ENCODE peak calls at places on chromosome 7, in six cellular contexts. One of them, this sample, is unnamed.

GRCh38 chr7:521221-522070 is 1.8 kb upstream of the PDGFA start:
- DNase-seq in iPS-NIHi11: no peak
- DNase-seq in epithelial cell of esophagus: no peak
- DNase-seq in H54: no peak
- DNase-seq in ELR: peak
- DNase-seq in prostate gland: peak
- DNase-seq in this sample: no peak

GRCh38 chr7:116628971-116629586 is 42.9 kb upstream of the MET start:
- DNase-seq in iPS-NIHi11: no peak
- DNase-seq in epithelial cell of esophagus: peak
- DNase-seq in H54: no peak
- DNase-seq in ELR: peak
- DNase-seq in prostate gland: peak
- DNase-seq in this sample: no peak

GRCh38 chr7:132249591-132249971 is 326.7 kb downstream of the PLXNA4 start:
- DNase-seq in iPS-NIHi11: peak
- DNase-seq in epithelial cell of esophagus: peak
- DNase-seq in H54: peak
- DNase-seq in ELR: peak
- DNase-seq in prostate gland: peak
- DNase-seq in this sample: no peak

GRCh38 chr7:51019231-51019844 is 236.6 kb upstream of the GRB10 start:
- DNase-seq in iPS-NIHi11: no peak
- DNase-seq in epithelial cell of esophagus: peak
- DNase-seq in H54: peak
- DNase-seq in ELR: peak
- DNase-seq in prostate gland: no peak
- DNase-seq in this sample: no peak

GRCh38 chr7:7228967-7229366 is 46.6 kb downstream of the C1GALT1 start:
- DNase-seq in iPS-NIHi11: no peak
- DNase-seq in epithelial cell of esophagus: no peak
- DNase-seq in H54: no peak
- DNase-seq in ELR: no peak
- DNase-seq in prostate gland: no peak
- DNase-seq in this sample: no peak

GRCh38 chr7:103715376-103716110 is 269.5 kb upstream of the SLC26A5 start:
- DNase-seq in iPS-NIHi11: no peak
- DNase-seq in epithelial cell of esophagus: no peak
- DNase-seq in H54: no peak
- DNase-seq in ELR: no peak
- DNase-seq in prostate gland: no peak
- DNase-seq in this sample: no peak

GRCh38 chr7:30975257-30975899 is 11.6 kb downstream of the GHRHR start:
- DNase-seq in iPS-NIHi11: no peak
- DNase-seq in epithelial cell of esophagus: no peak
- DNase-seq in H54: no peak
- DNase-seq in ELR: no peak
- DNase-seq in prostate gland: no peak
- DNase-seq in this sample: no peak

GRCh38 chr7:158529181-158530096 is 58.2 kb downstream of the PTPRN2 start:
- DNase-seq in iPS-NIHi11: no peak
- DNase-seq in epithelial cell of esophagus: no peak
- DNase-seq in H54: no peak
- DNase-seq in ELR: no peak
- DNase-seq in prostate gland: no peak
- DNase-seq in this sample: no peak

GRCh38 chr7:24812313-24812945 is 55.2 kb upstream of the GSDME start:
- DNase-seq in iPS-NIHi11: peak
- DNase-seq in epithelial cell of esophagus: peak
- DNase-seq in H54: peak
- DNase-seq in ELR: peak
- DNase-seq in prostate gland: no peak
- DNase-seq in this sample: no peak

GRCh38 chr7:66779669-66780408 is 39.3 kb downstream of the RABGEF1 start:
- DNase-seq in iPS-NIHi11: peak
- DNase-seq in epithelial cell of esophagus: peak
- DNase-seq in H54: peak
- DNase-seq in ELR: peak
- DNase-seq in prostate gland: no peak
- DNase-seq in this sample: no peak

GRCh38 chr7:114375914-114376313 is 38.7 kb upstream of the FOXP2 start:
- DNase-seq in iPS-NIHi11: no peak
- DNase-seq in epithelial cell of esophagus: peak
- DNase-seq in H54: no peak
- DNase-seq in ELR: peak
- DNase-seq in prostate gland: no peak
- DNase-seq in this sample: no peak

GRCh38 chr7:140232959-140233649 is 56.3 kb upstream of the KDM7A start:
- DNase-seq in iPS-NIHi11: no peak
- DNase-seq in epithelial cell of esophagus: no peak
- DNase-seq in H54: no peak
- DNase-seq in ELR: no peak
- DNase-seq in prostate gland: no peak
- DNase-seq in this sample: no peak

GRCh38 chr7:36188923-36189322 is 35.9 kb downstream of the EEPD1 start:
- DNase-seq in iPS-NIHi11: no peak
- DNase-seq in epithelial cell of esophagus: no peak
- DNase-seq in H54: no peak
- DNase-seq in ELR: no peak
- DNase-seq in prostate gland: no peak
- DNase-seq in this sample: no peak

GRCh38 chr7:5694221-5694754 is 87.2 kb downstream of the RNF216 start:
- DNase-seq in iPS-NIHi11: no peak
- DNase-seq in epithelial cell of esophagus: peak
- DNase-seq in H54: peak
- DNase-seq in ELR: peak
- DNase-seq in prostate gland: no peak
- DNase-seq in this sample: no peak